ENCODE peak calls at places on chromosomes 12 and 14, in four cellular contexts. O is stimulated activated CD4-positive, alpha-beta T cell treated with anti-CD3 and anti-CD28 coated beads, Interleukin-12 subunit alpha, Interleukin-12 subunit beta, amount 100 ng/mL, for 4 hours; L is astrocyte; Q is progenitor cell of endocrine pancreas. W is an unnamed sample.

GRCh38 chr12:98646165-98646764 is 1.2 kb downstream of the APAF1 start:
- DNase-seq in L (peak), Q (no peak), O (no peak), W (peak)

GRCh38 chr14:23154876-23155587 is 28.4 kb downstream of the SLC7A8 start:
- DNase-seq in Q (no peak), O (no peak), L (peak), W (peak)

GRCh38 chr12:67977668-67978067 is 11.6 kb upstream of the IFNG-AS1 start:
- DNase-seq in L (no peak), O (no peak), Q (no peak), W (no peak)

GRCh38 chr12:33437598-33437997 is 2.0 kb downstream of the SYT10 start:
- DNase-seq in L (no peak), Q (no peak), O (no peak), W (no peak)

GRCh38 chr14:28609228-28609828 is 157.3 kb upstream of the FOXG1 start:
- DNase-seq in O (no peak), L (peak), Q (peak), W (peak)

GRCh38 chr12:107101651-107102050 is 8.3 kb upstream of the CRY1 start:
- DNase-seq in Q (no peak), O (no peak), L (no peak), W (no peak)

GRCh38 chr14:93797536-93797935 is 9.3 kb upstream of the PRIMA1 start:
- DNase-seq in Q (no peak), L (no peak), O (no peak), W (no peak)

GRCh38 chr12:11656550-11656949 is 7.1 kb downstream of the ETV6 start:
- DNase-seq in Q (no peak), O (no peak), L (no peak), W (no peak)

GRCh38 chr14:25909361-25909760 is 688.5 kb downstream of the NOVA1 start:
- DNase-seq in Q (no peak), O (no peak), L (no peak), W (no peak)

GRCh38 chr12:91361864-91362263 is 179.2 kb upstream of the DCN start:
- DNase-seq in Q (no peak), L (no peak), O (no peak), W (peak)